ENCODE peak calls at places on chromosomes 3 and 15, in seven cellular contexts. Q is AG10803, G is psoas muscle, F is AG09309, J is heart left ventricle, I is pancreas, K is astrocyte. O is an unnamed sample.

GRCh38 chr3:24829011-24829581 is 334.4 kb upstream of the THRB start:
- DNase-seq in Q (no peak), G (peak), F (no peak), J (peak), I (peak), K (no peak), O (no peak)

GRCh38 chr15:70420421-70421196 is 322.9 kb upstream of the TLE3 start:
- DNase-seq in Q (no peak), G (no peak), F (no peak), J (no peak), I (no peak), K (no peak), O (no peak)

GRCh38 chr15:85504739-85505676 is 124.6 kb downstream of the AKAP13 start:
- DNase-seq in Q (peak), G (no peak), F (peak), J (no peak), I (peak), K (peak), O (peak)

GRCh38 chr15:69031013-69032001 is 16.8 kb downstream of the NOX5 start:
- DNase-seq in Q (peak), G (peak), F (no peak), J (peak), I (peak), K (peak), O (peak)

GRCh38 chr3:46931631-46932441 is 44.7 kb downstream of the CCDC12 start:
- DNase-seq in Q (peak), G (peak), F (no peak), J (peak), I (peak), K (no peak), O (peak)

GRCh38 chr15:75669879-75670212 is 22.1 kb downstream of the SNX33 start:
- DNase-seq in Q (no peak), G (no peak), F (no peak), J (no peak), I (no peak), K (no peak), O (no peak)

GRCh38 chr3:29280675-29281264 is at the start of gene RBMS3:
- DNase-seq in Q (peak), G (peak), F (peak), J (peak), I (peak), K (peak), O (peak)

GRCh38 chr3:134974621-134975020 is 179.6 kb downstream of the EPHB1 start:
- DNase-seq in Q (no peak), G (no peak), F (no peak), J (no peak), I (no peak), K (no peak), O (no peak)

GRCh38 chr3:126259411-126260391 is 79.3 kb upstream of the ALDH1L1 start:
- DNase-seq in Q (no peak), G (peak), F (no peak), J (peak), I (peak), K (no peak), O (peak)

GRCh38 chr3:194298331-194299227 is 52.5 kb downstream of the CPN2 start:
- DNase-seq in Q (no peak), G (no peak), F (no peak), J (no peak), I (no peak), K (no peak), O (no peak)

GRCh38 chr3:165855581-165855980 is 18.4 kb upstream of the BCHE start:
- DNase-seq in Q (no peak), G (no peak), F (no peak), J (no peak), I (no peak), K (peak), O (no peak)

GRCh38 chr15:50055333-50056278 is 63.4 kb downstream of the ATP8B4 start:
- DNase-seq in Q (peak), G (no peak), F (peak), J (peak), I (no peak), K (peak), O (no peak)

GRCh38 chr3:67289626-67290025 is 291.5 kb downstream of the KBTBD8 start:
- DNase-seq in Q (no peak), G (no peak), F (no peak), J (no peak), I (no peak), K (no peak), O (no peak)

GRCh38 chr3:4410174-4410573 is 56.9 kb downstream of the SUMF1 start:
- DNase-seq in Q (no peak), G (no peak), F (no peak), J (no peak), I (no peak), K (no peak), O (no peak)

GRCh38 chr15:30903497-30904187 is at the start of gene FAN1:
- DNase-seq in Q (peak), G (peak), F (peak), J (peak), I (peak), K (peak), O (peak)

GRCh38 chr3:183579967-183580720 is 24.6 kb upstream of the KLHL6 start:
- DNase-seq in Q (peak), G (no peak), F (peak), J (peak), I (peak), K (no peak), O (no peak)

GRCh38 chr3:9994086-9994844 is 7.6 kb upstream of the EMC3 start:
- DNase-seq in Q (peak), G (no peak), F (no peak), J (no peak), I (no peak), K (no peak), O (no peak)

GRCh38 chr3:113245775-113246174 is 34.4 kb downstream of the BOC start:
- DNase-seq in Q (peak), G (peak), F (no peak), J (peak), I (no peak), K (no peak), O (no peak)

GRCh38 chr15:87777054-87777498 is 479.5 kb downstream of the NTRK3 start:
- DNase-seq in Q (peak), G (no peak), F (peak), J (peak), I (no peak), K (peak), O (no peak)

GRCh38 chr15:53759333-53759975 is at the start of gene WDR72:
- DNase-seq in Q (no peak), G (no peak), F (no peak), J (no peak), I (no peak), K (no peak), O (peak)

GRCh38 chr3:150449169-150449721 is 41.1 kb downstream of the TSC22D2 start:
- DNase-seq in Q (peak), G (no peak), F (peak), J (no peak), I (no peak), K (peak), O (no peak)

GRCh38 chr15:82081904-82082810 is 36.3 kb upstream of the MEX3B start:
- DNase-seq in Q (peak), G (no peak), F (peak), J (no peak), I (no peak), K (peak), O (no peak)

GRCh38 chr3:86800116-86800515 is 190.8 kb downstream of the VGLL3 start:
- DNase-seq in Q (peak), G (no peak), F (peak), J (no peak), I (no peak), K (no peak), O (no peak)

GRCh38 chr3:192745150-192745549 is 17.8 kb upstream of the FGF12 start:
- DNase-seq in Q (no peak), G (no peak), F (no peak), J (no peak), I (no peak), K (no peak), O (no peak)

GRCh38 chr15:45637552-45638033 is 2.8 kb downstream of the SQOR start:
- DNase-seq in Q (peak), G (peak), F (peak), J (peak), I (peak), K (peak), O (peak)

GRCh38 chr3:136750209-136750921 is 1.8 kb downstream of the STAG1 start:
- DNase-seq in Q (peak), G (no peak), F (no peak), J (no peak), I (no peak), K (no peak), O (peak)

GRCh38 chr3:196251918-196252317 is 35.6 kb downstream of the SLC51A start:
- DNase-seq in Q (no peak), G (no peak), F (no peak), J (no peak), I (no peak), K (no peak), O (no peak)

GRCh38 chr3:4355401-4356224 is 52.4 kb downstream of the SETMAR start:
- DNase-seq in Q (no peak), G (peak), F (no peak), J (peak), I (peak), K (no peak), O (no peak)

GRCh38 chr3:143070977-143071551 is 48.5 kb upstream of the CHST2 start:
- DNase-seq in Q (peak), G (no peak), F (peak), J (no peak), I (no peak), K (peak), O (no peak)

GRCh38 chr3:85589145-85589544 is 630.4 kb downstream of the CADM2 start:
- DNase-seq in Q (peak), G (no peak), F (no peak), J (no peak), I (no peak), K (peak), O (no peak)

GRCh38 chr3:197331131-197331530 is 32.7 kb upstream of the DLG1 start:
- DNase-seq in Q (peak), G (no peak), F (no peak), J (no peak), I (no peak), K (no peak), O (no peak)
- TF ChIP-seq CTCF in Q (peak), G (no peak), F (peak), J (no peak), I (no peak), K (no peak), O (no peak)

DNA sequence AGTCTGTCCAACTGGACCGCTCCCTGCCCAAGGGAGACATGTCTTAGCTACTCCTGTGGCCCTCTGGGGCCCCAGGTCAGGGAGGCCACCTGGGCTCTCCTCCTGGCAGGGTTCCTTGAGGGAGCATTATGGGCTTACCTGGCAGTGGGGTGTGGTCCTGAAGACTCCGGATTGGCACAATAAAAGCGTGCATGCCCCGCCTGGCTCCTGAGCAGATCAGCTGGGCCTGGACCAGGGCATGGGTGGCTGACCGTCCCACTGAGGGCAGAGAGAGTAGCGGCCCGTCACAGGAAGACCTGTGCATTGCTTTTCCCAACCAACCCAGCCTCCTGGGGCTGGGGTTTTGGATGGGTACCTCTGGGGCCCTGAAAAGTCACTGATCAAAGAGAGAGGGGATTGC is 5.4 kb downstream of the ACOX2 start:
- DNase-seq in Q (no peak), G (no peak), F (no peak), J (no peak), I (no peak), K (no peak), O (no peak)
- TF ChIP-seq CTCF in Q (no peak), G (no peak), F (no peak), J (no peak), I (no peak), K (no peak), O (peak)

GRCh38 chr15:41585140-41586047 is 26.4 kb downstream of the TYRO3 start:
- DNase-seq in Q (peak), G (peak), F (peak), J (peak), I (peak), K (peak), O (peak)
- TF ChIP-seq CTCF in Q (peak), G (peak), F (peak), J (no peak), I (peak), K (peak), O (peak)

GRCh38 chr15:39582977-39583585 is 2.2 kb downstream of the THBS1 start:
- DNase-seq in Q (peak), G (no peak), F (no peak), J (no peak), I (no peak), K (no peak), O (no peak)

GRCh38 chr15:39582286-39582976 is 1.6 kb downstream of the THBS1 start:
- DNase-seq in Q (peak), G (no peak), F (peak), J (peak), I (no peak), K (no peak), O (no peak)

GRCh38 chr15:39580630-39581500 is at the start of gene THBS1:
- DNase-seq in Q (peak), G (peak), F (peak), J (peak), I (peak), K (peak), O (peak)

GRCh38 chr15:39580117-39580629 is 706 bp upstream of the THBS1 start:
- DNase-seq in Q (no peak), G (peak), F (peak), J (peak), I (peak), K (peak), O (peak)

DNA sequence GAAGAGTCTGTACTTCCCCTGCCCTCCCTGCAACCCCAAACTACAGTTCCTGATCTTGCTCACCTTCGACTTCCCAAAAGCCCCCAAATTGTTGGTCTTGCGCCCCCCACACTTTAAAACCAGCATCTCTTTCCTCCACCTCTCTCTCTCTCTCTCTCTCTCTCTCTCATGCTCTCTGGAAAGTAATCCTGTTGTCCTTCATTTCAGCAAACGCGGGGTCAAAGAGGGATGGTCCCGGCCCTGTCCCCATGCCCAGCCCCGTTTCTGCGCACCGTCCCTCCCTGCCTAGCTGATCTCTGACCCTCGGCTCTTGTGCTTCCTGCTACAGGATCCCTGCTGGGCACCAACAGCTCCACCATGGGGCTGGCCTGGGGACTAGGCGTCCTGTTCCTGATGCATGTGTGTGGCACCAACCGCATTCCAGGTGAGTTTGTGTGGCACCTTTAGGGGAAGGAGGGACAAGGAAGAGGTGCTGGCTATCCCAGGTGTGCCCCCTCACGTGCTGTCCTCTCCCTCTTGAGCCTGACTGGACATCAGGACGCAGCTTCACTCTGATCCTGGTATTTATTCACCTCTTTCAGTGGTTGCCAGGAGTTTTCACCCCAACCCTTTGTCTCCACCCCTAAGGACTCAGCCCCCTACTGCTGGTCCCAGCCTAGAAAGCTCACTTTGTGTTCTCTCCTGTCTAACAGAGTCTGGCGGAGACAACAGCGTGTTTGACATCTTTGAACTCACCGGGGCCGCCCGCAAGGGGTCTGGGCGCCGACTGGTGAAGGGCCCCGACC is 814 bp downstream of the THBS1 start:
- DNase-seq in Q (peak), G (no peak), F (peak), J (peak), I (peak), K (no peak), O (peak)
- TF ChIP-seq CTCF in Q (peak), G (no peak), F (peak), J (peak), I (peak), K (peak), O (no peak)

GRCh38 chr15:56739964-56740640 is 6.8 kb upstream of the ZNF280D start:
- DNase-seq in Q (no peak), G (no peak), F (no peak), J (no peak), I (no peak), K (no peak), O (peak)
- TF ChIP-seq CTCF in Q (no peak), G (no peak), F (peak), J (no peak), I (no peak), K (no peak), O (peak)

DNA sequence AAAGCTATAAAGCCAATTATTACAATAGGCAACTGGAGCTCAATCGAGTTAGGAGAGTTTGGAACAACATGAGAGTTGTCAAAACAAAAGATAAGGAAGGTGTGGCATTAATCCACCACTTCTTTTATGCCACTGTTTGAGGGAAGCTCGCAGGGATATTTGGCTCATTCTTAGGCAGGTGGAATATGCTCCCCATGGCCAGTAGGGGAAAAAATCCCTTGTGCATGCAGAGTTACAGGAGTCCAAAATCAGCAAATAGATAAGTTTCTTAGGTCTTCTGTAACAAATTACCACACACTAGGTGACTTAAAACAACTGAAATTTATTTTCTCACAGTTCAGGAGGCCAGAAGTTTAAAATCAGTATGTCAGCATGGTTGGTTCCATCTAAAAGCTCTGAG is 135.4 kb upstream of the SYNPR start:
- DNase-seq in Q (no peak), G (no peak), F (no peak), J (no peak), I (no peak), K (no peak), O (no peak)
- TF ChIP-seq CTCF in Q (no peak), G (no peak), F (no peak), J (no peak), I (no peak), K (no peak), O (no peak)

GRCh38 chr3:38164966-38165721 is at the start of gene OXSR1:
- DNase-seq in Q (peak), G (peak), F (peak), J (peak), I (peak), K (peak), O (peak)
- TF ChIP-seq CTCF in Q (no peak), G (no peak), F (no peak), J (no peak), I (no peak), K (no peak), O (no peak)

DNA sequence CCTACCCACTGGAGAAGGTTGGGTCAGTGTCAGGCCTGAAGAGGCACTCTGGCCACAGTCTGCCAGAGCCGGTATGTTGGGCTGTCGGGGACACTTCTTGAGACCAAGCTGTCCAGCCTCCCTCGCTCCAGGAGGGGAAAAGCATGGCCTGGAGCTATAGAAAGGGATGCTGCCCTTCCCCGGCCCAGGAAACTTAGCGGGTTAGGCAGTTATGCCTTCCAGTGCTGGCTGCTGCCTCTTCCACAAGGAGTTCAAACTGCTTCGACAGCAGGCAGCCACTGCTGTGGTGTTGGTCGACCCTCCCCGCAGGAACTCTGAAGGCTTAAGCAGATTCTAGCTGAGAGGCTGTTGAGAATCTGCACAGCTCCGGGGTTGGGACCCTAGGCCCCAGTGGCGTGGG is 819.4 kb downstream of the DIPK2A start:
- DNase-seq in Q (no peak), G (peak), F (no peak), J (no peak), I (no peak), K (no peak), O (no peak)
- TF ChIP-seq CTCF in Q (no peak), G (no peak), F (no peak), J (no peak), I (no peak), K (no peak), O (no peak)

GRCh38 chr15:63913786-63914185 is 80.0 kb upstream of the HERC1 start:
- DNase-seq in Q (no peak), G (no peak), F (no peak), J (no peak), I (no peak), K (no peak), O (no peak)

GRCh38 chr15:63915209-63915887 is 81.6 kb upstream of the HERC1 start:
- DNase-seq in Q (peak), G (peak), F (no peak), J (peak), I (no peak), K (no peak), O (no peak)

GRCh38 chr15:63918317-63918672 is 84.5 kb upstream of the HERC1 start:
- DNase-seq in Q (no peak), G (no peak), F (no peak), J (no peak), I (no peak), K (no peak), O (no peak)

GRCh38 chr15:63917588-63918316 is 84.0 kb upstream of the HERC1 start:
- DNase-seq in Q (no peak), G (peak), F (no peak), J (no peak), I (no peak), K (no peak), O (no peak)

GRCh38 chr15:63915888-63916731 is 82.4 kb upstream of the HERC1 start:
- DNase-seq in Q (peak), G (peak), F (no peak), J (no peak), I (no peak), K (peak), O (no peak)
- TF ChIP-seq CTCF in Q (peak), G (peak), F (peak), J (peak), I (peak), K (peak), O (no peak)

DNA sequence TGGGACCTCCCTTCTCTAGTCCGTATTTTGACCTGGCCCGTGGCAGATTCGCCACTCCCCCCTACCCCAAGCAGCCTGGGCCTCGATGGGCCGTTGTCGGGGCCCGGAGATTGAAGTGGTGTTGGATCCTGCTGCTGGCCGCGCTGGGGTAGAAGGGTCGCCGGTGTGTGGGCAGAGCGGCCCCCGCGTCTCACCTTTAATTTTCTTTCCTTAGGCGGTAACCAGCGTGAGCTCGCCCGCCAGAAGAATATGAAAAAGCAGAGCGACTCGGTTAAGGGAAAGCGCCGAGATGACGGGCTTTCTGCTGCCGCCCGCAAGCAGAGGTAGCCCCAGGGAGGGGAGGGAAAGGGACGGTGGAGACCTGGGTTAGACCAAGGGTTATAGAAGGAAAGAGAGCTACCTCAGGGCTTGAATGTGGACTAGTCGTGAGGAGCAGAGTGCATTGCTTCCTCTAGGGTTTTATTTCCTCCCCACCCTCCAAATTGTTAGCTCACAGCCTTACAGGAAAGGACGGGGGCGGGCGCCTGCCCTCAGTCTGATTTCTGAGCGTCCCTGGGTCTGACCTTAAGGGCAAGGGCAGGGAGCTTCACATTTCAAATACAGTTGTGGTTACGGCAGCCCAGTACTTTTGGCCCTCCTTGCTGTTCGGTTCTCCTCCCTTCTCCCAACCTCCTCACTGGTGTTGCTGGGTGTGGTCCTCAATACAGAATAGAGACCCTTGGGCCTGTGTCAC is 807 bp downstream of the SERF2 start:
- DNase-seq in Q (peak), G (peak), F (no peak), J (peak), I (peak), K (no peak), O (peak)
- TF ChIP-seq CTCF in Q (peak), G (peak), F (peak), J (no peak), I (no peak), K (peak), O (no peak)